ENCODE peak calls at places on chromosome 10, in six cellular contexts. M is IMR-90, V is H9, B is mesenchymal stem cell, D is neuronal stem cell, Y is H1. J is an unnamed sample.

GRCh38 chr10:91617073-91617580 is 15.7 kb downstream of the PPP1R3C start:
- DNase-seq in M (peak), V (no peak), B (peak), D (no peak), Y (no peak), J (no peak)

GRCh38 chr10:88792656-88793055 is 9.9 kb upstream of the LIPM start:
- DNase-seq in M (peak), V (no peak), B (peak), D (no peak), Y (no peak), J (no peak)

GRCh38 chr10:130179640-130180039 is 43.4 kb downstream of the GLRX3 start:
- DNase-seq in M (peak), V (no peak), B (peak), D (peak), Y (no peak), J (peak)

GRCh38 chr10:48542471-48543210 is 62.2 kb downstream of the ARHGAP22 start:
- DNase-seq in M (no peak), V (peak), B (no peak), D (no peak), Y (no peak), J (no peak)

GRCh38 chr10:93032809-93033137 is 27.8 kb upstream of the CYP26C1 start:
- DNase-seq in M (no peak), V (no peak), B (no peak), D (no peak), Y (no peak), J (no peak)

GRCh38 chr10:5575482-5576153 is 50.9 kb downstream of the CALML3 start:
- DNase-seq in M (peak), V (no peak), B (no peak), D (no peak), Y (no peak), J (no peak)

GRCh38 chr10:1160561-1160961 is 104.4 kb downstream of the WDR37 start:
- DNase-seq in M (no peak), V (no peak), B (no peak), D (no peak), Y (peak), J (no peak)

GRCh38 chr10:92989250-92989649 is 71.3 kb upstream of the CYP26C1 start:
- DNase-seq in M (no peak), V (no peak), B (no peak), D (no peak), Y (no peak), J (no peak)

GRCh38 chr10:5563237-5563961 is 38.6 kb downstream of the CALML3 start:
- DNase-seq in M (no peak), V (no peak), B (peak), D (no peak), Y (no peak), J (no peak)

GRCh38 chr10:77692782-77693181 is 55.2 kb upstream of the KCNMA1 start:
- DNase-seq in M (peak), V (no peak), B (no peak), D (no peak), Y (no peak), J (no peak)

DNA sequence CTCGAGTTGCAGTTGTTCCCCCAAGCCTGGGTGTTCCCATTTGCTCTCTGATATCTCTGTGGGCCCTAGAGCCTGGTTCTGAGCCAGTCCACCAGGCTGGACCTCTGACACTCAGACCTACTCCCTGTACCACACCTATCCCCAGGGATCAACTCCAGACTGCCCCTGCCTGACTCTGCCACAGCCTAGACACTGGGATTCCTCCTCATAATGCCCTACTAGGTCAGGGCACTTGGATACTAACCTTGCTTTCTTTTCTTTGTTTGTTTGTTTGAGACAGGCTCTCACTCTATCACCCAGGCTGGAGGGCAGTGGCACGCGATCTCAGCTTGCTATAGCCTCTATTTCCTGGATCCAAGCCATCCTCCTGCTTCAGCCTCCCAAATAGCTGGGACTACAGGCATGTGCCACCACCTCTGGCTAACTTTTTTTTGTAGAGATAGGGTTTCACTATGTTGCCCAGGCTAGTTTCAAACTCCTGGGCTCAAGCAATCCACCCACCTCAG is 30.8 kb upstream of the PDCD4 start:
- DNase-seq in M (no peak), V (no peak), B (no peak), D (no peak), Y (no peak), J (no peak)
- H3K27ac ChIP-seq in M (no peak), V (no peak), B (no peak), D (no peak), Y (no peak), J (no peak)

DNA sequence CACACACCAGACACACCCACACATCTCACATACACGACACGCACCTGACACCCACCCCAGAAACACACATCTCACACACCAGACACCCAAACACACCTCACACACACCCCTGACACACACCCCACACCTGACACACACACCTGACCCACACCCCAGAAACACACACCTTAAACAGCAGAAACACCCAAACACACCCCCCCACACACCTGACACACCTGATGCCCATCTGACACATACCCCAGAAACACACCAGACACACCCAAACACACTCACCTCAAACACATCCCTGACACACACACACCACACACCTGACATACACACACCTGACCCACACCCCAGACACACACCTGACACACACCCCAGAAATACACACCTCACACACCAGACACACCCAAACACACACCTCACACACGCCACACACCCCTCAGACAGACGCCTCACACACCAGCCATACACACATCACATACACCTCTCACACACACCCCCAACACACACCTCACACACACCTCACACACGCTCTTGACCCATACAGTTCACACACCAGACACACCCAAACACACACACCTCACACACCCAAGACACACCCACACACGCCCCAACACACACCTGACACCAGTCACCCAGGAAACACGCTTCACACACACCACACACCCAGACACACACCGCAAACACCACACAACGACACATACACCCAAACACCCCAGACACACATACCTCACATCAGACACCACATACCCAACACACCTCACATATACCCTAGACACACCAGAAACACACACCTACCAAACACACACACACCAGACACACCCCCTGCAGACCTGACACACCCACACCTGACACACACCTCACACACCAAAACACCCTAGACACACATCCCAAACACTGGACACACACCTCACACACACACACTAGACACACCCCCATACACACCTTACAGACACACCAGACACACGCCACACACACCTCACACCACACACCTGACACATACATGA is 1.7 kb upstream of the CALY start:
- DNase-seq in M (no peak), V (no peak), B (no peak), D (no peak), Y (no peak), J (no peak)
- H2BK15ac ChIP-seq in M (no peak), V (no peak), B (no peak), D (no peak), Y (no peak), J (no peak)

DNA sequence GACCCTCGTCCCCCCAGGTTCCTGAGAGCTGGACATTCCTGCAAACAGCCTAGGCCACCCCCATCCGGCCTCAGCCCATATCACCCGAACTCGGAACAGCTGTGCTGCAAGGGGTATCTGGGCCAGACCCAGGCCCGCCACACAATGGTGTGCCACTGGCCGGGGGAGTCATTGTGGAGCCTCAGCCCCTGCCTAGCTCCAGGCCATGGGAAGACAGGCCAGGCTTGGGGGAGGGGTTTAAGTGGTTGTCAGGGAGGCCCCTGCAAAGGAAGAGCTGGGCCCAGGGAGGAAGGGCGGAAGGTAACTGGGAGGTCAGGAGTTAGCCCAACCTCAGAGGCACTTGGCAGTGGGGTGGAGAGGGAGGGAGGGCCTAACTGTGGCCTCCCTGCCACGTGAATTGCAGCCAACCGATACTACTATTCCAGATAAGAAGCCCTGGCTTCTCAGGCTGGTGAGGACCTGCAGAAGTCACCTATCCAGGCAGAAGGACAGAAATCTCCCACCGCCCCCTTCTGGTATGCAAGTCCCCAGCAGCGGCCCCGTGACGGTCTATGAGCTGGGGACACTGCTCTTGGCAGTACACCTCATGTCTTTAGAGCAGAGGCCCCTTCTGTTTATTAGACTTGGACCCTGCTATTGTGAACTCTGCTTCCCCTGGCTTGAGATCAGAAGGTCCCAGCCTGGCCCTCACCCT is 26.8 kb downstream of the VSIR start:
- DNase-seq in M (no peak), V (peak), B (no peak), D (no peak), Y (no peak), J (peak)
- H3K4me2 ChIP-seq in M (no peak), V (no peak), B (no peak), D (no peak), Y (no peak), J (no peak)

DNA sequence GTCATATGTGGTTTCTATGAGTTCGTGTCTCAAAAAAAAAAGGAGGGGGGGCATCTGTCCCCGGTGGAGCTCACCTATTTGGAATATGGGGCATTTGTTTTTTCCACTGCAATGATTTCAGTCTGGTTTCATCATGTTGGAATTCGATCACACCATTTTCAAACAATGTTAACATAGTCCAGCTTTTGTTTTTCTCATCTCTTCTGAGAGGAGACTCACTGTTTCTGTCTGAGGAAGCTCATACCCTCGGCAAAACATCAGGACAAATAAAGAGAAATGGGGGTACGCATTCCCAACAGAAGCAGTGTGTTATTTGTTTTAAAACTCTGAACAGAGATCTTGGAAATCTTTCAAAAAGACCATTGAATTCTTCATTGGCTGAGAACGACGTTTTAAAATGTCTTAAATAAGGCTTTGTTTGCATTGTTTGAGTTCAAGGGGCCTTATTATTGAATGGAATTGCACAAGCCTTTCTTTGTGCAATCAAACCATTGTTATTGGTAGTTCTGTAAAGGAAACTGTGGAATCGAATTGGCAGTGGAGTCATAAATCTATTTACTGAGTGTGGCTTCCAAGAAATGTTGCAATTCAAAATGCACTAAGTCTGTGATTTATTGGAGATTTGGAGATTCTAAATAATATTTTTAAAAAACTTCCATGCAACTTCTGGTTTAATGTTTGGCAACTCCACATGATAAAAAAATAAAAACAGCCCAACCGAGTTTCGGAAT is 173.1 kb downstream of the RTKN2 start:
- DNase-seq in M (peak), V (no peak), B (peak), D (no peak), Y (no peak), J (peak)
- H3K27ac ChIP-seq in M (peak), V (no peak), B (peak), D (no peak), Y (no peak), J (no peak)

GRCh38 chr10:79047875-79048638 is 20.7 kb upstream of the ZMIZ1 start:
- DNase-seq in M (no peak), V (no peak), B (no peak), D (no peak), Y (no peak), J (peak)
- H2BK15ac ChIP-seq in M (no peak), V (no peak), B (no peak), D (no peak), Y (peak), J (no peak)

GRCh38 chr10:17033529-17034250 is 95.9 kb downstream of the CUBN start:
- DNase-seq in M (peak), V (no peak), B (no peak), D (no peak), Y (no peak), J (no peak)

GRCh38 chr10:17035446-17035845 is 94.2 kb downstream of the CUBN start:
- DNase-seq in M (no peak), V (no peak), B (no peak), D (no peak), Y (no peak), J (no peak)

GRCh38 chr10:17029581-17030271 is 99.9 kb downstream of the CUBN start:
- DNase-seq in M (peak), V (no peak), B (peak), D (no peak), Y (no peak), J (peak)

GRCh38 chr10:17028843-17029580 is 100.6 kb downstream of the CUBN start:
- DNase-seq in M (no peak), V (no peak), B (no peak), D (no peak), Y (no peak), J (no peak)

GRCh38 chr10:17031656-17032630 is 97.7 kb downstream of the CUBN start:
- DNase-seq in M (no peak), V (no peak), B (no peak), D (no peak), Y (no peak), J (peak)
- H3K4me2 ChIP-seq in M (no peak), V (no peak), B (no peak), D (no peak), Y (no peak), J (no peak)